ENCODE peak calls at places on chromosomes 7 and 10, in six cellular contexts. L, V, Z, C, H and J are unnamed samples. For H3K9me3, the result is how much of the 10 kb centered on the place peaks cover.

GRCh38 chr7:1459930-1460756 is 873 bp upstream of the MICALL2 start:
- DNase-seq in Z (peak), C (peak), L (peak), H (no peak), V (peak), J (peak)

GRCh38 chr7:25389489-25390106 is 161.3 kb upstream of the NPVF start:
- DNase-seq in Z (no peak), L (no peak), H (no peak), C (no peak), V (no peak), J (no peak)

GRCh38 chr7:95246935-95247370 is 77.4 kb downstream of the PON1 start:
- DNase-seq in V (no peak), H (no peak), L (peak), C (no peak), Z (peak), J (no peak)

GRCh38 chr7:2670720-2671391 is 17.1 kb upstream of the AMZ1 start:
- DNase-seq in L (peak), C (peak), Z (peak), H (peak), V (peak), J (peak)

GRCh38 chr10:110600487-110601101 is 33.1 kb downstream of the SMC3 start:
- DNase-seq in H (no peak), V (no peak), C (no peak), L (no peak), Z (no peak), J (no peak)

GRCh38 chr10:34526758-34527730 is 288.1 kb downstream of the PARD3 start:
- DNase-seq in C (no peak), H (no peak), Z (no peak), V (no peak), L (no peak), J (no peak)

GRCh38 chr10:103663802-103664201 is 170.3 kb downstream of the NEURL1 start:
- DNase-seq in C (peak), Z (no peak), L (no peak), H (no peak), V (no peak), J (peak)

GRCh38 chr7:80634505-80634904 is 3.9 kb upstream of the CD36 start:
- DNase-seq in Z (no peak), H (no peak), C (no peak), V (no peak), L (no peak), J (no peak)

GRCh38 chr10:55410415-55410885 is 609.4 kb upstream of the PCDH15 start:
- DNase-seq in Z (peak), C (peak), V (no peak), L (no peak), H (no peak), J (no peak)

GRCh38 chr7:42134276-42134871 is 102.6 kb downstream of the GLI3 start:
- DNase-seq in L (no peak), H (no peak), Z (no peak), C (no peak), V (no peak), J (no peak)

GRCh38 chr7:133746847-133747246 is 380.3 kb upstream of the LRGUK start:
- DNase-seq in H (no peak), V (no peak), Z (no peak), C (no peak), L (no peak), J (no peak)

GRCh38 chr7:99624487-99624886 is 7.7 kb downstream of the ZSCAN25 start:
- DNase-seq in C (no peak), V (peak), Z (peak), H (peak), L (no peak), J (no peak)

GRCh38 chr10:75403144-75404022 is 1.8 kb upstream of the ZNF503 start:
- DNase-seq in H (no peak), L (peak), C (peak), Z (peak), V (no peak), J (peak)

GRCh38 chr7:11251436-11251835 is 277.8 kb downstream of the PHF14 start:
- DNase-seq in L (no peak), V (no peak), H (no peak), Z (no peak), C (no peak), J (no peak)

GRCh38 chr7:78006063-78006755 is 207.6 kb downstream of the PHTF2 start:
- DNase-seq in V (no peak), H (no peak), L (no peak), Z (no peak), C (no peak), J (no peak)

GRCh38 chr7:20484366-20484765 is 131.1 kb upstream of the ABCB5 start:
- DNase-seq in V (no peak), H (no peak), C (no peak), L (no peak), Z (no peak), J (no peak)

GRCh38 chr7:91953618-91954017 is 13.0 kb downstream of the AKAP9 start:
- DNase-seq in Z (no peak), H (no peak), C (no peak), V (no peak), L (no peak), J (no peak)

GRCh38 chr10:4024846-4025245 is 239.8 kb upstream of the KLF6 start:
- DNase-seq in C (no peak), L (no peak), Z (no peak), H (no peak), V (no peak), J (no peak)

GRCh38 chr10:103197177-103197576 is 4.1 kb upstream of the NT5C2 start:
- DNase-seq in C (peak), L (peak), H (no peak), V (peak), Z (peak), J (peak)

GRCh38 chr10:128068398-128069285 is 57.6 kb downstream of the MKI67 start:
- DNase-seq in L (no peak), Z (peak), C (no peak), V (peak), H (no peak), J (no peak)

GRCh38 chr7:22576941-22577927 is 77.2 kb upstream of the STEAP1B start:
- DNase-seq in V (no peak), L (peak), H (no peak), C (no peak), Z (peak), J (no peak)

DNA sequence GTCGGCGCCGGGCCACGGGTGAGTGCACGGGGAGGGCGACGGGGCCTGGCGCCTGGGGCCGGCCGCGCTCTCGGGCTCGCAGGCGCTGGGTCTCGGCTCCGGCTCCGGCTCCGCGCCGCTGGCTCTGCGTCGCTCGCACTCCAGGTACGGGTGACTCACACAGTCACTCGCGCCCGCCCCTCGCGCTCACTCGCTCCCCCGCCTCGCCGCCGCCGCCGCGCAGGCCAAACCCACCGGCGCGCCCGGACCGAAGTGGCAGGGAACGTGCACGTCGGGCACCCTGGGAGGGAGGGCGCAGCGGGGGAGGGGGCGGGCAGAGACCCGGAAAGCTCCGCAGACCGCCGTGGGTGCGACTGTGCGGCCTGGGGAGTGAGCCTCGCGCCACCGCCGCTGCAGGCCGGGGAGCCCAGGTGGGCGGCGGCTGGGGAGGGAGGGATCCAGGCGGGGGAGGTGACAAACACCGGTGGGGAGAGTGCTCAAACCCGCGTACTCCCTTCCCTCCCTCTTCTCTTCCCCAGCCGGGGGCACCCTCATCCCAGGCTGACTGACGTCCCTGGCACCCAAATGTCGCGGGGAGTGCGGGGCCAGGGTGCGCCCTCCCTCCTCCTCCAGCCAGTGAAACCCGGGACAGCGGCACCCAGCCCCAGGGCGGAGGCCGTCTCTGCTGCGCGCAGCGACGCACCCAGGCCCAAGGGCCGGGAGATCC is 277.0 kb upstream of the NEBL start:
- DNase-seq in C (peak), V (peak), Z (peak), H (no peak), L (peak), J (peak)
- TF ChIP-seq CTCF in C (no peak), V (no peak), Z (no peak), H (no peak), L (no peak), J (no peak)

DNA sequence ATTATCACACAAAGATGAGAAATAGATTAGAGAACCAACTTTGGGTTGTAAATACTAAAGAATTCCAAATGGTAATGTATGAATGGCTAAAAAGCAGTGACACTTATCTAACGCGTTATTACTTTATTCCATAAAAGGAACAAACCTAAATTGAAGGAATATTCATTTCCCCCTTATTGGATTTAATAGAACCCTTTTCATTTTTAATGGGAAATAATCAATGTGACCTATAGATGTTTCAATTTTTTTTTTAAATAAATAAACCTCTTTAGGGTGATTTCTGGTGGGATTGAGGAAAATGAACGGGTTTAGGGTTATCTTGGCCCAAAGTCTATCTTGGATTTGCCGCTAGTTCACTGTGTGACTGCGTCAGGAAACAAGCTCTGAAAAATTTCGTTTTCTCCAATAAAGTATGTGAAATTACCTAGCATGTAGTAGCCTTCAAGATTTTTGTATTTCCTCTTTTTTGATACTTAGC is 1.9 kb upstream of the ACBD5 start:
- DNase-seq in Z (no peak), C (no peak), H (no peak), V (no peak), L (no peak), J (no peak)
- H3K27ac ChIP-seq in Z (peak), C (peak), H (peak), V (peak), L (peak), J (peak)

DNA sequence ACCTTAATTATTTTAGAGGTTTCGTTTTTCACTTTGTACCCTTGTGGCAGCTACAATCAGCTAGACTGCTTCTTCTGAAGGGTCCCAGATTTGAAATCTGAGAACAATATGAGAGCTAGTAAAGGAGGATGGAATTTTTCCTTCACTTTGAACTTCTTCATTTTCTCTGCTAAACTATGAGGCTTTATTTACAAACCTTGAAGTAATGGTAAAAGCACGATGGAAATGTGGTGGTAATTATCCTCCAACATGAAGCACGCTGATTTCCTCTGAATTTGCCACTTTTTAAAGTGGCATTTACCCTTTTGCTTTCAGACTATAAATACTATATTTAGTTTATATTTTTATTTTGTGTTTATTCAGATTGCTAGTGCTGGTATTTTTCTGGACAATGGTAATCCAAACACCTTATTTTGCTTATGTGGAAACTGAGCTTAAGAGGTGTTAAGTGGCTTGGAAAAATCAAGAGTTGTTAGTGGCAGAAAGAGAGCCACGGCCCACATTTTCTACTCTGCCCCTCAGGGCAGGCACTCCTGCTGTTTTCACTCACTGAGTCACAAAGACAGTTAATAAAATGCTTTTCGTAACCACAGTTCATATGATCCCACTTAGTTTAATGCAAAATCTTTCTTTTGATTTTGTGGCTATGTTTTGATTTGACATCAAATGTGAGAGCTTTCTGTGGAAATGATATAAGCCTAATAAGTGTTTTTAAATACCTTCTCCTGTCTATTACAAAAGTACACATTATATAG is 2.7 kb downstream of the SSMEM1 start:
- DNase-seq in H (no peak), Z (no peak), L (no peak), V (no peak), C (no peak), J (no peak)
- H3K9me3 ChIP-seq in H (under half), Z (under half), L (under half), V (under half), C (under half), J (under half)

GRCh38 chr10:89454561-89455347 is 40.4 kb downstream of the IFIT5 start:
- DNase-seq in Z (no peak), L (no peak), V (no peak), H (no peak), C (no peak), J (no peak)
- TF ChIP-seq CTCF in Z (no peak), L (no peak), V (no peak), H (no peak), C (no peak), J (no peak)

GRCh38 chr7:28083998-28084985 is 96.3 kb downstream of the JAZF1 start:
- DNase-seq in C (no peak), L (no peak), Z (no peak), H (no peak), V (no peak), J (no peak)
- H3K27ac ChIP-seq in C (no peak), L (peak), Z (no peak), H (no peak), V (peak), J (peak)

GRCh38 chr7:266851-267840 is 22.8 kb upstream of the FOXL3 start:
- DNase-seq in H (no peak), Z (peak), V (peak), L (no peak), C (no peak), J (peak)
- H3K9me3 ChIP-seq in H (under half), Z (under half), V (under half), L (under half), C (under half), J (under half)

GRCh38 chr10:124025638-124026336 is 67.6 kb downstream of the CHST15 start:
- DNase-seq in C (no peak), H (no peak), Z (peak), L (no peak), V (peak), J (no peak)
- TF ChIP-seq CTCF in C (peak), H (no peak), Z (peak), L (peak), V (peak), J (peak)

GRCh38 chr10:8946451-8946850 is 892.0 kb downstream of the GATA3 start:
- DNase-seq in L (no peak), C (no peak), H (no peak), V (no peak), Z (no peak), J (no peak)

GRCh38 chr10:8956400-8956799 is 901.9 kb downstream of the GATA3 start:
- DNase-seq in V (no peak), Z (no peak), C (no peak), L (no peak), H (no peak), J (no peak)

GRCh38 chr10:8951440-8952089 is 897.1 kb downstream of the GATA3 start:
- DNase-seq in Z (no peak), H (no peak), L (no peak), C (no peak), V (no peak), J (no peak)

DNA sequence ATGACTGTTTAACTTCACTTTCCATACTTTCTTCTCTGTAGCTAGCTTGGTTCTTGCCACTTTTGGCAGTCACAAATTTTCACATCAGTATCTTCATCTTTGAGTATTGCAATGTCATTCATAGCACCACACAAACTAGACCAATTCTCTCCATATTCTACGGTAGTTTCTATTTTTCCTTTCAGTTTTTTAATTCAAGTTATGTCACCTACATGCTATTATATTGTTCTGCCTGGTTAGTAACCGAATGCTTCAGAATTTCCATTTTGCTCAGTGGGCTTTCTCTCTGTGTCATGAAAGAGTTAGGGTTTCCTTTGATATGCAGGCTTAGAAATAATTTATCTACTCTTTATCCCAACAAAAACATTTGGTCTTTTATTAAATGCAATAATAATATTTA is 896.5 kb downstream of the GATA3 start:
- DNase-seq in C (no peak), V (no peak), L (no peak), H (no peak), Z (no peak), J (no peak)
- H3K27ac ChIP-seq in C (no peak), V (no peak), L (no peak), H (no peak), Z (no peak), J (no peak)